ENCODE peak calls at places on chromosomes 1 and 21, in nine cellular contexts. One of them, this sample, is unnamed.

GRCh38 chr1:165842363-165843129 is 15.1 kb downstream of the UCK2 start:
- DNase-seq in stomach: no peak
- DNase-seq in heart left ventricle: no peak
- DNase-seq in tibial nerve: no peak
- DNase-seq in adrenal gland: no peak
- DNase-seq in IMR-90: peak
- DNase-seq in suprapubic skin: no peak
- DNase-seq in GM12878: no peak
- DNase-seq in A549: no peak
- DNase-seq in this sample: no peak

GRCh38 chr1:30816211-30817082 is 58.9 kb upstream of the LAPTM5 start:
- DNase-seq in A549: no peak
- DNase-seq in IMR-90: peak
- DNase-seq in stomach: no peak
- DNase-seq in heart left ventricle: peak
- DNase-seq in adrenal gland: peak
- DNase-seq in suprapubic skin: no peak
- DNase-seq in tibial nerve: peak
- DNase-seq in GM12878: no peak
- DNase-seq in this sample: peak

GRCh38 chr1:93000751-93001175 is 39.5 kb upstream of the DIPK1A start:
- DNase-seq in heart left ventricle: no peak
- DNase-seq in IMR-90: no peak
- DNase-seq in tibial nerve: no peak
- DNase-seq in suprapubic skin: no peak
- DNase-seq in GM12878: no peak
- DNase-seq in stomach: no peak
- DNase-seq in adrenal gland: no peak
- DNase-seq in A549: no peak
- DNase-seq in this sample: no peak

GRCh38 chr1:47993881-47994625 is 3.1 kb downstream of the TRABD2B start:
- DNase-seq in stomach: no peak
- DNase-seq in A549: no peak
- DNase-seq in heart left ventricle: no peak
- DNase-seq in suprapubic skin: peak
- DNase-seq in adrenal gland: no peak
- DNase-seq in tibial nerve: no peak
- DNase-seq in GM12878: no peak
- DNase-seq in IMR-90: no peak
- DNase-seq in this sample: peak

GRCh38 chr1:182598296-182598695 is 5.9 kb downstream of the RGS16 start:
- DNase-seq in GM12878: no peak
- DNase-seq in adrenal gland: no peak
- DNase-seq in heart left ventricle: no peak
- DNase-seq in tibial nerve: no peak
- DNase-seq in stomach: no peak
- DNase-seq in A549: no peak
- DNase-seq in suprapubic skin: no peak
- DNase-seq in IMR-90: no peak
- DNase-seq in this sample: no peak

GRCh38 chr1:43432907-43433306 is 20.8 kb downstream of the HYI start:
- DNase-seq in suprapubic skin: no peak
- DNase-seq in stomach: no peak
- DNase-seq in GM12878: no peak
- DNase-seq in IMR-90: no peak
- DNase-seq in A549: no peak
- DNase-seq in tibial nerve: no peak
- DNase-seq in adrenal gland: no peak
- DNase-seq in heart left ventricle: no peak
- DNase-seq in this sample: no peak

GRCh38 chr1:168520052-168520751 is 23.6 kb downstream of the XCL2 start:
- DNase-seq in GM12878: no peak
- DNase-seq in A549: no peak
- DNase-seq in stomach: no peak
- DNase-seq in suprapubic skin: no peak
- DNase-seq in tibial nerve: no peak
- DNase-seq in adrenal gland: no peak
- DNase-seq in IMR-90: no peak
- DNase-seq in heart left ventricle: no peak
- DNase-seq in this sample: no peak

GRCh38 chr1:65027699-65028358 is 61.5 kb upstream of the JAK1 start:
- DNase-seq in heart left ventricle: peak
- DNase-seq in suprapubic skin: no peak
- DNase-seq in adrenal gland: peak
- DNase-seq in stomach: peak
- DNase-seq in A549: no peak
- DNase-seq in tibial nerve: peak
- DNase-seq in IMR-90: no peak
- DNase-seq in GM12878: no peak
- DNase-seq in this sample: peak

GRCh38 chr1:164953815-164954214 is 394.8 kb downstream of the PBX1 start:
- DNase-seq in adrenal gland: no peak
- DNase-seq in IMR-90: no peak
- DNase-seq in A549: no peak
- DNase-seq in suprapubic skin: no peak
- DNase-seq in GM12878: no peak
- DNase-seq in stomach: no peak
- DNase-seq in heart left ventricle: no peak
- DNase-seq in tibial nerve: no peak
- DNase-seq in this sample: no peak

GRCh38 chr1:24203404-24203803 is 16.3 kb upstream of the IFNLR1 start:
- DNase-seq in GM12878: no peak
- DNase-seq in IMR-90: no peak
- DNase-seq in suprapubic skin: no peak
- DNase-seq in tibial nerve: no peak
- DNase-seq in stomach: peak
- DNase-seq in adrenal gland: no peak
- DNase-seq in A549: no peak
- DNase-seq in heart left ventricle: no peak
- DNase-seq in this sample: no peak

GRCh38 chr1:159009704-159010361 is at the start of gene IFI16:
- DNase-seq in A549: peak
- DNase-seq in suprapubic skin: peak
- DNase-seq in stomach: no peak
- DNase-seq in IMR-90: peak
- DNase-seq in adrenal gland: peak
- DNase-seq in tibial nerve: peak
- DNase-seq in GM12878: peak
- DNase-seq in heart left ventricle: no peak
- DNase-seq in this sample: peak

GRCh38 chr1:150273310-150273709 is 720 bp downstream of the C1orf54 start:
- DNase-seq in stomach: no peak
- DNase-seq in suprapubic skin: no peak
- DNase-seq in GM12878: no peak
- DNase-seq in tibial nerve: no peak
- DNase-seq in adrenal gland: no peak
- DNase-seq in IMR-90: peak
- DNase-seq in A549: no peak
- DNase-seq in heart left ventricle: no peak
- DNase-seq in this sample: no peak
- H3K27ac ChIP-seq in stomach: no peak
- H3K27ac ChIP-seq in suprapubic skin: no peak
- H3K27ac ChIP-seq in GM12878: peak
- H3K27ac ChIP-seq in tibial nerve: peak
- H3K27ac ChIP-seq in adrenal gland: no peak
- H3K27ac ChIP-seq in IMR-90: peak
- H3K27ac ChIP-seq in A549: no peak
- H3K27ac ChIP-seq in heart left ventricle: peak
- H3K27ac ChIP-seq in this sample: no peak

GRCh38 chr1:110337704-110338199 is 1.4 kb upstream of the RBM15 start:
- DNase-seq in stomach: peak
- DNase-seq in A549: peak
- DNase-seq in IMR-90: no peak
- DNase-seq in suprapubic skin: peak
- DNase-seq in heart left ventricle: peak
- DNase-seq in GM12878: no peak
- DNase-seq in tibial nerve: peak
- DNase-seq in adrenal gland: peak
- DNase-seq in this sample: peak

GRCh38 chr1:110339427-110340206 is 440 bp downstream of the RBM15 start:
- DNase-seq in stomach: peak
- DNase-seq in suprapubic skin: peak
- DNase-seq in GM12878: no peak
- DNase-seq in A549: peak
- DNase-seq in IMR-90: peak
- DNase-seq in heart left ventricle: no peak
- DNase-seq in adrenal gland: peak
- DNase-seq in tibial nerve: peak
- DNase-seq in this sample: no peak

GRCh38 chr1:110340207-110340468 is 961 bp downstream of the RBM15 start:
- DNase-seq in adrenal gland: no peak
- DNase-seq in suprapubic skin: peak
- DNase-seq in heart left ventricle: no peak
- DNase-seq in IMR-90: no peak
- DNase-seq in A549: no peak
- DNase-seq in tibial nerve: no peak
- DNase-seq in GM12878: no peak
- DNase-seq in stomach: no peak
- DNase-seq in this sample: peak

GRCh38 chr1:110339040-110339426 is at the start of gene RBM15:
- DNase-seq in tibial nerve: peak
- DNase-seq in adrenal gland: peak
- DNase-seq in heart left ventricle: peak
- DNase-seq in suprapubic skin: peak
- DNase-seq in A549: peak
- DNase-seq in stomach: peak
- DNase-seq in IMR-90: peak
- DNase-seq in GM12878: peak
- DNase-seq in this sample: peak

GRCh38 chr1:110338200-110339039 is 757 bp upstream of the RBM15 start:
- DNase-seq in adrenal gland: peak
- DNase-seq in suprapubic skin: peak
- DNase-seq in stomach: peak
- DNase-seq in heart left ventricle: peak
- DNase-seq in GM12878: peak
- DNase-seq in IMR-90: no peak
- DNase-seq in A549: peak
- DNase-seq in tibial nerve: peak
- DNase-seq in this sample: peak
- TF ChIP-seq POLR2A in adrenal gland: peak
- TF ChIP-seq POLR2A in suprapubic skin: peak
- TF ChIP-seq POLR2A in stomach: peak
- TF ChIP-seq POLR2A in heart left ventricle: peak
- TF ChIP-seq POLR2A in GM12878: peak
- TF ChIP-seq POLR2A in IMR-90: peak
- TF ChIP-seq POLR2A in A549: peak
- TF ChIP-seq POLR2A in tibial nerve: peak
- TF ChIP-seq POLR2A in this sample: peak

DNA sequence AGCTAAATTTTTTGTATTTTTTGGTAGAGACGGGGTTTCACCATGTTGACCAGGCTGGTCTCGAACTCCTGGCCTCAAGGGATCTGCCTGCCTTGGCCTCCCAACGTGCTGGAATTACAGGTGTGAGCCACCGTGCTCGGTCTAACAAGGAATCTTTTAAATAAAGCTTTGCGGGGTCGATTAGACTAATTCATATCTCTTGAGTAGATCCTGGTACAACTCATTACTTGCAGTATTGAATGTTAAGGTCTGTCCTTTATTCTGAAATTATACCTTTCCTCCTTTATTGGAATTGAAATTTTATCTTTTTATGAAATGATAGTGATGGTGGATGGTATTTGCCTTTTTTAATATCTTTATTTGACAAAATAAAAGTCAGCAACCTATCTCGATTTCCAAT is 4.9 kb downstream of the S100A2 start:
- DNase-seq in suprapubic skin: no peak
- DNase-seq in tibial nerve: no peak
- DNase-seq in stomach: no peak
- DNase-seq in A549: no peak
- DNase-seq in GM12878: no peak
- DNase-seq in adrenal gland: no peak
- DNase-seq in heart left ventricle: no peak
- DNase-seq in IMR-90: no peak
- DNase-seq in this sample: no peak
- H3K27ac ChIP-seq in suprapubic skin: no peak
- H3K27ac ChIP-seq in tibial nerve: no peak
- H3K27ac ChIP-seq in stomach: no peak
- H3K27ac ChIP-seq in A549: peak
- H3K27ac ChIP-seq in GM12878: no peak
- H3K27ac ChIP-seq in adrenal gland: no peak
- H3K27ac ChIP-seq in heart left ventricle: no peak
- H3K27ac ChIP-seq in IMR-90: no peak
- H3K27ac ChIP-seq in this sample: peak

GRCh38 chr21:45403133-45403824 is 1.7 kb upstream of the COL18A1 start:
- DNase-seq in IMR-90: no peak
- DNase-seq in suprapubic skin: no peak
- DNase-seq in heart left ventricle: peak
- DNase-seq in A549: no peak
- DNase-seq in tibial nerve: no peak
- DNase-seq in stomach: no peak
- DNase-seq in GM12878: no peak
- DNase-seq in adrenal gland: no peak
- DNase-seq in this sample: peak

GRCh38 chr21:45405271-45405818 is 380 bp downstream of the COL18A1 start:
- DNase-seq in suprapubic skin: no peak
- DNase-seq in heart left ventricle: peak
- DNase-seq in IMR-90: peak
- DNase-seq in tibial nerve: peak
- DNase-seq in GM12878: no peak
- DNase-seq in stomach: no peak
- DNase-seq in A549: no peak
- DNase-seq in adrenal gland: peak
- DNase-seq in this sample: peak

GRCh38 chr21:45405819-45406762 is 1.1 kb downstream of the COL18A1 start:
- DNase-seq in GM12878: no peak
- DNase-seq in IMR-90: peak
- DNase-seq in suprapubic skin: no peak
- DNase-seq in heart left ventricle: peak
- DNase-seq in adrenal gland: peak
- DNase-seq in tibial nerve: no peak
- DNase-seq in A549: peak
- DNase-seq in stomach: no peak
- DNase-seq in this sample: peak

GRCh38 chr21:45403825-45404725 is 890 bp upstream of the COL18A1 start:
- DNase-seq in tibial nerve: peak
- DNase-seq in suprapubic skin: no peak
- DNase-seq in adrenal gland: no peak
- DNase-seq in IMR-90: peak
- DNase-seq in A549: no peak
- DNase-seq in heart left ventricle: peak
- DNase-seq in stomach: no peak
- DNase-seq in GM12878: no peak
- DNase-seq in this sample: peak

DNA sequence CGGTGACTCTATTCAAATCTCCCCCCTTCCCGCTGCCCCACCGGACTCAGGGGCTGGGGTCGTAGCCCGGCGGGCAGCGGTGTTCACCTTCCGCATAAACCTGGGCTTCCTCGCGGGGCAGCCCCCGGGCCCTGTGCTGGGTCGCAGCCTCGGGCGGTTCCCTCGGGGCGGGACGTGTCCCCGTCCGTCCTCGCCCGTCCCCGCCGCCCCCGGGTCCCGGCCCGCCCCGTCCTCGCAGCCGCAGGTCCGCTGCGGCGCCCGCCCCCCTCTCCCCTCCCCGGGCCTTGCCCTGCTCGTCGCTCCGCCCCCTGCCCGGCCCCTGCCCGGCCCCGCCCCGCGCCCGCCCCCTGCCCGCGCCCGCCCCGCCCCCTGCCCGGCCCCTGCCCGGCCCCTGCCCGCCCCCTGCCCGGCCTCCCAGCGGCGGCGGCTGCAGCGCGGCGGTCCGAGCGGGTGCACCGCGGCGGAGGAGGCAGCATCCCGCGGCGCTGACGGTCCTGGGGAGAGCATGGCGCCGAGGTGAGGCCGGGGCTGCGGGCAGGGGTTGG is at the start of gene COL18A1:
- DNase-seq in suprapubic skin: no peak
- DNase-seq in adrenal gland: peak
- DNase-seq in tibial nerve: no peak
- DNase-seq in stomach: peak
- DNase-seq in GM12878: no peak
- DNase-seq in A549: peak
- DNase-seq in heart left ventricle: peak
- DNase-seq in IMR-90: peak
- DNase-seq in this sample: peak
- TF ChIP-seq POLR2A in suprapubic skin: no peak
- TF ChIP-seq POLR2A in adrenal gland: no peak
- TF ChIP-seq POLR2A in tibial nerve: no peak
- TF ChIP-seq POLR2A in stomach: no peak
- TF ChIP-seq POLR2A in GM12878: no peak
- TF ChIP-seq POLR2A in A549: peak
- TF ChIP-seq POLR2A in heart left ventricle: no peak
- TF ChIP-seq POLR2A in IMR-90: peak
- TF ChIP-seq POLR2A in this sample: peak

This sample was measured in ovary.